ENCODE peak calls at places on chromosomes 1 and 21, in ten cellular contexts. X, L, I, G, Z, N, Q, V, D and B are unnamed samples.
A peak's percentile ranks its signal among the peaks of the same experiment; 100 is the strongest.

GRCh38 chr1:167666416-167666815 is 36.4 kb downstream of the RCSD1 start:
- DNase-seq in Z (peak; percentile 52), I (no peak), L (no peak), V (no peak), X (no peak), G (peak; percentile 1), D (no peak), N (no peak), Q (no peak), B (no peak)

GRCh38 chr1:157104598-157105293 is 5.1 kb upstream of the ETV3L start:
- DNase-seq in X (no peak), N (no peak), I (no peak), Z (peak; percentile 19), Q (no peak), L (no peak), D (no peak), G (peak; percentile 23), V (no peak), B (no peak)

GRCh38 chr1:93148001-93148400 is 32.2 kb downstream of the TMED5 start:
- DNase-seq in N (peak; percentile 16), D (no peak), I (no peak), G (no peak), L (no peak), Q (no peak), V (no peak), Z (peak; percentile 37), X (no peak), B (no peak)

GRCh38 chr1:114756949-114757454 is 782 bp downstream of the CSDE1 start:
- DNase-seq in L (peak; percentile 11), Q (peak; percentile 60), D (no peak), V (no peak), Z (peak; percentile 29), N (peak; percentile 76), G (no peak), I (no peak), X (no peak), B (peak; percentile 59)

GRCh38 chr1:81179239-81179638 is 621.5 kb upstream of the ADGRL2 start:
- DNase-seq in L (peak; percentile 44), N (peak; percentile 53), Z (peak; percentile 66), Q (no peak), X (no peak), D (no peak), G (peak; percentile 67), I (no peak), V (no peak), B (no peak)

GRCh38 chr1:243926803-243927245 is 76.8 kb upstream of the AKT3 start:
- DNase-seq in G (peak; percentile 93), I (no peak), N (no peak), D (no peak), Q (no peak), L (peak; percentile 36), X (no peak), V (no peak), Z (peak; percentile 96), B (no peak)

GRCh38 chr1:23026573-23026972 is 7.3 kb downstream of the KDM1A start:
- DNase-seq in V (no peak), X (no peak), L (no peak), Q (no peak), G (no peak), Z (no peak), N (no peak), D (no peak), I (no peak), B (no peak)

GRCh38 chr1:198205021-198205684 is 48.4 kb downstream of the NEK7 start:
- DNase-seq in Q (no peak), N (no peak), G (no peak), V (no peak), I (no peak), D (no peak), L (no peak), X (no peak), Z (peak; percentile 32), B (no peak)

GRCh38 chr21:16279658-16280581 is 550.1 kb downstream of the USP25 start:
- DNase-seq in L (no peak), G (peak; percentile 39), Z (peak; percentile 85), X (no peak), D (no peak), N (peak; percentile 59), I (no peak), Q (peak; percentile 31), V (no peak), B (no peak)

GRCh38 chr1:203351037-203351625 is at the start of gene FMOD:
- DNase-seq in V (no peak), Z (no peak), N (peak; percentile 24), G (no peak), L (peak; percentile 13), I (no peak), D (no peak), X (no peak), Q (peak; percentile 73), B (peak; percentile 82)

GRCh38 chr1:52268372-52268771 is 97.6 kb downstream of the CC2D1B start:
- DNase-seq in G (no peak), D (no peak), L (no peak), X (no peak), N (peak; percentile 30), Q (peak; percentile 34), V (no peak), Z (peak; percentile 16), I (no peak), B (no peak)

GRCh38 chr21:46381521-46381920 is 57.6 kb downstream of the PCNT start:
- DNase-seq in X (no peak), Q (no peak), I (no peak), L (no peak), V (no peak), D (no peak), Z (no peak), G (no peak), N (no peak), B (no peak)

GRCh38 chr1:66330711-66331110 is 203.2 kb upstream of the SGIP1 start:
- DNase-seq in X (no peak), N (no peak), V (peak; percentile 51), D (no peak), Z (peak; percentile 42), I (peak; percentile 90), G (peak; percentile 9), Q (no peak), L (no peak), B (no peak)

GRCh38 chr1:199273837-199274379 is 635.1 kb downstream of the PTPRC start:
- DNase-seq in Z (peak; percentile 32), N (no peak), I (no peak), D (no peak), G (peak; percentile 39), L (peak; percentile 33), V (no peak), Q (no peak), X (no peak), B (no peak)

GRCh38 chr1:85328713-85329376 is 52.4 kb upstream of the BCL10 start:
- DNase-seq in V (no peak), Q (no peak), G (peak; percentile 97), X (no peak), Z (peak; percentile 97), I (no peak), N (peak; percentile 78), D (no peak), L (peak; percentile 67), B (no peak)

GRCh38 chr1:7390604-7391000 is 380.5 kb upstream of the VAMP3 start:
- DNase-seq in X (no peak), D (no peak), L (no peak), V (no peak), I (no peak), Q (no peak), N (no peak), G (no peak), Z (no peak), B (peak; percentile 42)

GRCh38 chr1:112319371-112320034 is 76.5 kb upstream of the CTTNBP2NL start:
- DNase-seq in G (no peak), V (no peak), X (no peak), D (no peak), Z (no peak), Q (no peak), L (no peak), I (no peak), N (no peak), B (no peak)

GRCh38 chr21:33024278-33025103 is 1.2 kb upstream of the OLIG2 start:
- DNase-seq in N (no peak), D (no peak), G (no peak), Q (no peak), X (no peak), Z (no peak), L (no peak), I (peak; percentile 44), V (no peak), B (no peak)

GRCh38 chr1:211490038-211490678 is 1.8 kb downstream of the RD3 start:
- DNase-seq in Q (no peak), V (no peak), Z (no peak), I (no peak), X (no peak), L (no peak), N (no peak), D (no peak), G (no peak), B (no peak)

GRCh38 chr1:116033322-116033721 is 57.0 kb downstream of the SLC22A15 start:
- DNase-seq in L (no peak), X (no peak), Z (no peak), V (no peak), I (no peak), N (no peak), G (no peak), Q (no peak), D (no peak), B (no peak)

GRCh38 chr1:6409733-6410132 is 10.0 kb downstream of the HES2 start:
- DNase-seq in X (no peak), V (no peak), Q (no peak), Z (no peak), N (no peak), L (no peak), G (no peak), I (no peak), D (no peak), B (no peak)

GRCh38 chr1:83901547-83902155 is 97.3 kb downstream of the TTLL7 start:
- DNase-seq in L (peak; percentile 60), I (no peak), Q (no peak), G (peak; percentile 34), N (no peak), X (no peak), D (peak; percentile 26), Z (peak; percentile 66), V (no peak), B (no peak)

GRCh38 chr1:203867816-203868215 is 6.4 kb downstream of the SNRPE start:
- DNase-seq in V (no peak), Q (no peak), N (no peak), L (no peak), D (no peak), X (no peak), I (no peak), G (no peak), Z (no peak), B (no peak)

GRCh38 chr1:91765293-91765692 is 120.7 kb downstream of the TGFBR3 start:
- DNase-seq in Q (no peak), L (no peak), N (peak; percentile 89), I (no peak), Z (no peak), D (no peak), V (no peak), X (no peak), G (no peak), B (no peak)

GRCh38 chr1:77889671-77890070 is 1.2 kb downstream of the NEXN start:
- DNase-seq in D (no peak), Q (no peak), G (peak; percentile 84), V (no peak), I (no peak), N (peak; percentile 27), X (no peak), Z (peak; percentile 80), L (peak; percentile 12), B (no peak)

GRCh38 chr1:6412896-6413295 is 6.8 kb downstream of the HES2 start:
- DNase-seq in Z (no peak), N (no peak), I (no peak), X (no peak), V (no peak), D (no peak), Q (no peak), G (no peak), L (no peak), B (no peak)

GRCh38 chr1:57468661-57469523 is 45.0 kb upstream of the DAB1 start:
- DNase-seq in D (no peak), X (no peak), Z (peak; percentile 38), I (no peak), Q (no peak), V (no peak), N (no peak), G (peak; percentile 94), L (no peak), B (no peak)

GRCh38 chr1:180816132-180816531 is 96.6 kb upstream of the KIAA1614 start:
- DNase-seq in I (no peak), G (no peak), Z (no peak), D (no peak), X (no peak), N (no peak), V (no peak), Q (no peak), L (no peak), B (no peak)